ENCODE peak calls at places on chromosomes 1 and 21, in five cellular contexts. W is NCI-H2029, B is KG1, U is A549, A is foreskin fibroblast. J is an unnamed sample.

GRCh38 chr21:25421327-25422028 is 185.8 kb downstream of the MRPL39 start:
- DNase-seq in B (no peak), W (peak), A (peak), U (no peak), J (peak)

GRCh38 chr21:36813071-36813470 is 114.2 kb downstream of the SIM2 start:
- DNase-seq in W (no peak), U (no peak), B (no peak), A (no peak), J (no peak)

GRCh38 chr1:59994302-59995198 is 68.0 kb upstream of the CYP2J2 start:
- DNase-seq in A (peak), U (no peak), B (no peak), W (no peak), J (no peak)

GRCh38 chr1:170145061-170145460 is 698 bp upstream of the NTMT2 start:
- DNase-seq in U (no peak), B (no peak), A (no peak), W (no peak), J (no peak)

GRCh38 chr1:85245456-85245855 is 14.0 kb downstream of the C1orf52 start:
- DNase-seq in A (peak), W (no peak), U (no peak), B (no peak), J (no peak)

GRCh38 chr1:42934111-42934510 is 24.6 kb downstream of the SLC2A1 start:
- DNase-seq in W (no peak), U (no peak), B (no peak), A (no peak), J (no peak)

GRCh38 chr1:2183937-2184334 is 10.6 kb downstream of the FAAP20 start:
- DNase-seq in B (no peak), A (no peak), U (no peak), W (no peak), J (no peak)

GRCh38 chr1:56448937-56449336 is 130.4 kb downstream of the PLPP3 start:
- DNase-seq in W (no peak), A (peak), B (no peak), U (peak), J (no peak)

GRCh38 chr1:32291145-32291707 is 657 bp upstream of the HDAC1 start:
- DNase-seq in A (peak), U (peak), W (no peak), B (no peak), J (no peak)

GRCh38 chr1:1347663-1348419 is 1.4 kb downstream of the DVL1 start:
- DNase-seq in W (no peak), U (no peak), B (no peak), A (peak), J (no peak)

GRCh38 chr1:21586926-21587601 is 77.8 kb downstream of the ALPL start:
- DNase-seq in B (no peak), W (no peak), U (peak), A (peak), J (no peak)

GRCh38 chr21:43352568-43353281 is 74.2 kb downstream of the SIK1 start:
- DNase-seq in A (no peak), U (no peak), B (no peak), W (no peak), J (no peak)

GRCh38 chr1:43267291-43267805 is 2.4 kb upstream of the TMEM125 start:
- DNase-seq in U (no peak), W (no peak), B (no peak), A (peak), J (no peak)

GRCh38 chr1:203291201-203292096 is 13.9 kb upstream of the BTG2 start:
- DNase-seq in U (no peak), W (peak), A (peak), B (no peak), J (no peak)

GRCh38 chr1:167784876-167785550 is 63.2 kb downstream of the MPZL1 start:
- DNase-seq in B (no peak), W (no peak), A (peak), U (no peak), J (no peak)

GRCh38 chr21:39763282-39763970 is 18.4 kb downstream of the IGSF5 start:
- DNase-seq in W (no peak), U (no peak), B (no peak), A (no peak), J (no peak)

GRCh38 chr1:56376188-56376984 is 203.0 kb downstream of the PLPP3 start:
- DNase-seq in U (no peak), W (peak), A (peak), B (no peak), J (no peak)

GRCh38 chr21:36542312-36543101 is 62.6 kb upstream of the CLDN14 start:
- DNase-seq in W (no peak), A (no peak), B (no peak), U (no peak), J (no peak)

GRCh38 chr1:21268281-21269239 is 21.7 kb downstream of the ECE1 start:
- DNase-seq in A (peak), U (no peak), W (peak), B (no peak), J (no peak)

GRCh38 chr1:1990222-1990621 is 13.4 kb downstream of the CFAP74 start:
- DNase-seq in U (no peak), B (no peak), W (no peak), A (no peak), J (no peak)

GRCh38 chr1:118116909-118117308 is 68.1 kb downstream of the SPAG17 start:
- DNase-seq in W (peak), B (no peak), U (no peak), A (no peak), J (peak)

GRCh38 chr1:229643996-229644748 is 18.1 kb downstream of the URB2 start:
- DNase-seq in W (no peak), A (peak), B (no peak), U (no peak), J (no peak)

GRCh38 chr1:53614231-53615021 is 124.5 kb downstream of the GLIS1 start:
- DNase-seq in A (no peak), U (no peak), W (no peak), B (no peak), J (no peak)

GRCh38 chr1:119449964-119450363 is 35.0 kb downstream of the HSD3B2 start:
- DNase-seq in U (no peak), W (no peak), B (no peak), A (no peak), J (no peak)

GRCh38 chr1:26378088-26378878 is 5.7 kb upstream of the ZNF683 start:
- DNase-seq in W (no peak), B (peak), U (peak), A (peak), J (no peak)

GRCh38 chr1:179816196-179816960 is 61.2 kb downstream of the TOR1AIP2 start:
- DNase-seq in B (no peak), W (no peak), A (peak), U (no peak), J (no peak)

GRCh38 chr1:25958475-25958874 is 39.4 kb downstream of the PAFAH2 start:
- DNase-seq in B (no peak), A (peak), W (no peak), U (no peak), J (no peak)

GRCh38 chr1:161185732-161186311 is 8.5 kb upstream of the B4GALT3 start:
- DNase-seq in A (no peak), B (peak), W (no peak), U (no peak), J (no peak)

GRCh38 chr1:196910208-196910607 is 22.4 kb downstream of the CFHR4 start:
- DNase-seq in A (peak), B (no peak), W (peak), U (no peak), J (peak)

GRCh38 chr1:110605901-110606783 is at the start of gene KCNA2:
- DNase-seq in U (no peak), W (peak), A (peak), B (no peak), J (no peak)

GRCh38 chr1:79113836-79114235 is 107.3 kb upstream of the ADGRL4 start:
- DNase-seq in U (no peak), B (no peak), W (no peak), A (no peak), J (no peak)

J was measured in LNCaP clone FGC.